ENCODE peak calls at places on chromosomes 13 and 19, in nine cellular contexts. S is psoas muscle, Q is mucosa of descending colon, B is thoracic aorta, L is uterus, W is heart right ventricle, I is bronchial epithelial cell, K is breast epithelium, N is nephron progenitor cell. A is an unnamed sample.

GRCh38 chr13:93304868-93305613 is 78.4 kb downstream of the GPC6 start:
- DNase-seq in S (no peak), Q (no peak), B (no peak), L (no peak), W (no peak), I (no peak), K (no peak), N (no peak), A (no peak)

GRCh38 chr13:20340759-20341161 is 108.6 kb upstream of the GJB6 start:
- DNase-seq in S (peak; percentile 63), Q (no peak), B (no peak), L (no peak), W (no peak), I (peak; percentile 74), K (no peak), N (no peak), A (no peak)

GRCh38 chr19:49520705-49521319 is 7.0 kb upstream of the RCN3 start:
- DNase-seq in S (peak; percentile 40), Q (no peak), B (no peak), L (no peak), W (no peak), I (no peak), K (no peak), N (no peak), A (no peak)

GRCh38 chr19:49473868-49474544 is at the start of gene FLT3LG:
- DNase-seq in S (peak; percentile 80), Q (peak; percentile 85), B (no peak), L (peak; percentile 80), W (peak; percentile 84), I (no peak), K (peak; percentile 79), N (peak; percentile 73), A (peak; percentile 60)

GRCh38 chr19:30406220-30406944 is 34.2 kb downstream of the ZNF536 start:
- DNase-seq in S (no peak), Q (no peak), B (no peak), L (no peak), W (peak; percentile 15), I (no peak), K (no peak), N (peak; percentile 38), A (no peak)

GRCh38 chr13:21884965-21885567 is 214.2 kb downstream of the FGF9 start:
- DNase-seq in S (no peak), Q (no peak), B (no peak), L (no peak), W (no peak), I (no peak), K (no peak), N (no peak), A (no peak)

GRCh38 chr19:3146677-3147100 is 10.9 kb downstream of the GNA15 start:
- DNase-seq in S (no peak), Q (peak; percentile 64), B (no peak), L (no peak), W (no peak), I (no peak), K (no peak), N (peak; percentile 55), A (peak; percentile 51)

GRCh38 chr13:44267966-44268365 is 105.7 kb upstream of the SERP2 start:
- DNase-seq in S (no peak), Q (no peak), B (no peak), L (no peak), W (no peak), I (peak; percentile 95), K (no peak), N (no peak), A (no peak)

GRCh38 chr13:35780613-35781012 is 304.1 kb upstream of the MAB21L1 start:
- DNase-seq in S (no peak), Q (no peak), B (no peak), L (no peak), W (no peak), I (no peak), K (no peak), N (no peak), A (no peak)

GRCh38 chr13:73625562-73626339 is 508.5 kb downstream of the KLF12 start:
- DNase-seq in S (no peak), Q (no peak), B (no peak), L (no peak), W (no peak), I (no peak), K (no peak), N (no peak), A (no peak)

GRCh38 chr13:106367361-106367781 is 168.1 kb downstream of the EFNB2 start:
- DNase-seq in S (no peak), Q (no peak), B (no peak), L (no peak), W (no peak), I (no peak), K (no peak), N (no peak), A (no peak)

GRCh38 chr13:26628706-26629105 is 71.2 kb downstream of the WASF3 start:
- DNase-seq in S (no peak), Q (no peak), B (no peak), L (no peak), W (no peak), I (peak; percentile 28), K (no peak), N (no peak), A (no peak)

DNA sequence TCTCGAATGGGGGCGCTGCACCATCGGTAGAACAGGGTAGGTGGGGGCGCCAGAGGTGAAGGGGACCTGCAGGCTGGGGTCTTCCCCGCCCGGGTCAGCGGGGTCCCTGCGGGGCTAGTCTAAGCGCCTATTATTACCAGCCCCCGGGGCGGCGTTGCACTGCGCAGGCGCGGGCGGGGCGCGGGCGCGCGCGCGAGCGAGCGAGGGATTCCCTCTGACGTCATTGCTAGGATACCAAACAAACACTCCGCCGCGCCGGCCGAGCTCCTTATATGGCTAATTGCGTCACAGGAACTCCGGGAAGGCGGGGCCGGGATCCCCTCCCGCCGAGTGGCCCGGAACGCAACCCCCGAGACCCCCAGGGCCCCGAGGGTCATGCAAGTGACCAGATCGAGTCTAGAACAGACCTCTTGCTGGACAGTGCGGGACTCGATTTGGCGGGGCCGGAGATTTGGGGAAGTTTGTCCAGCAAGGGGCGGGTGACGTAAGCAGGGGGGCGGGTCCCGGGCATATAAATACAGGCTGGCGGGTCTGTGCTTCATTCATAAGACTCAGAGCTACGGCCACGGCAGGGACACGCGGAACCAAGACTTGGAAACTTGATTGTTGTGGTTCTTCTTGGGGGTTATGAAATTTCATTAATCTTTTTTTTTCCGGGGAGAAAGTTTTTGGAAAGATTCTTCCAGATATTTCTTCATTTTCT is at the start of gene FOSB:
- DNase-seq in S (peak; percentile 94), Q (peak; percentile 94), B (peak; percentile 87), L (peak; percentile 96), W (peak; percentile 96), I (peak; percentile 77), K (peak; percentile 97), N (peak; percentile 95), A (peak; percentile 95)
- TF ChIP-seq CTCF in S (no peak), Q (peak; percentile 6), B (no peak), L (no peak), W (no peak), I (no peak), K (no peak), N (no peak), A (no peak)

DNA sequence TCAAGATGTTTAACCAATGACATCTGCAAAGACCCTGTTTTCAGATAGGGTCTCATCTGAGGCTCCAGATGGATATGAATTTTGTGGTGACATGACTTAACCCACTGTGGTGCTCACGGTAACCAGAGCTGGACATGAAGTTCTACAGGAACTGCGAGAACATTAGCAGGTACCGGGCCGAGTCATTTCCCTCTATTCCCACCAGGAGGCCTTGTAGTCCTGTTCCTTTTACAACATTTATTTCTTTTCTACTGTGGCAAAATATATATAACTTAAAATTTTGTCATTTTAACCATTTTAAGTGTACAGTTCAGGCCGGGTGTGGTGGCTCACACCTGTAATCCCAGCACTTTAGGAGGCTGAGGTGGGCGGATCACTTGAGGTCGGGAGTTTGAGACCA is 7.6 kb upstream of the TSPAN16 start:
- DNase-seq in S (no peak), Q (no peak), B (no peak), L (no peak), W (no peak), I (peak; percentile 16), K (no peak), N (no peak), A (no peak)
- TF ChIP-seq CTCF in S (peak; percentile 27), Q (no peak), B (peak; percentile 37), L (no peak), W (peak; percentile 40), I (peak; percentile 56), K (no peak), N (peak; percentile 21), A (peak; percentile 40)

DNA sequence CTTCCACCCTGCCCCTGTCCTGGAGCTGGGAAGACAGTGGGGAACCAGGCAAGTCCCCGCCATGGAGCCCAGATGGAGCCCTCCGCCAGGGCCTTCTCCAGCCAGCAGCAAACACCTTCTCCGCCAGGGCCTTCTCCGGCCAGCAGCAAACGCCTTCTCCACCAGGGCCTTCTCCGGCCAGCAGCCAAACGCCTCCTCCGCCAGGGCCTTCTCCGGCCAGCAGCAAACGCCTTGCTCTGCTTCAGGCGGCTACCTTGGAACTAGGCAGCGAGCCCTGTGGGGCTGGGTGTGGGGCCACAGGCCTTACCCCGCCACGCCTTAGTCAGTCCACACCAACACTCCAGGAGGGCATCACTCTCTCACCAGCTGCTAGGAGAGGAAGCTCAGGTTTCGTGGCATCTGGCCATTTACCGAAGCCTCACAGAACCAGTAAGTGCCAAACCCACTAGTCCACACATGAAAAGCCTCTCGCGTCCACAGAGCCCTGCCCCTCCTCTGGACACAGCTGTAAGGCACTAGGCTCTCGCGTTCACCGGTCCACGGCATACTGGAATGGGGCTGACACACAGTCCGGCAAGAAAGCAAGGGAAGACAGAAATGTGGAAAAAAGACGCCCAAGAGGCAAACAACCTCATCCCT is 41.0 kb downstream of the MLLT1 start:
- DNase-seq in S (peak; percentile 74), Q (peak; percentile 28), B (no peak), L (peak; percentile 70), W (peak; percentile 53), I (peak; percentile 39), K (no peak), N (no peak), A (no peak)
- TF ChIP-seq CTCF in S (no peak), Q (no peak), B (no peak), L (peak; percentile 29), W (no peak), I (no peak), K (no peak), N (no peak), A (no peak)

GRCh38 chr13:90461398-90461797 is 886.1 kb upstream of the MIR17HG start:
- DNase-seq in S (no peak), Q (no peak), B (no peak), L (no peak), W (no peak), I (no peak), K (no peak), N (no peak), A (no peak)

GRCh38 chr13:90454002-90454636 is 893.4 kb upstream of the MIR17HG start:
- DNase-seq in S (no peak), Q (no peak), B (no peak), L (no peak), W (no peak), I (peak; percentile 51), K (no peak), N (no peak), A (no peak)

GRCh38 chr13:90453342-90453741 is 894.1 kb upstream of the MIR17HG start:
- DNase-seq in S (no peak), Q (no peak), B (no peak), L (no peak), W (no peak), I (no peak), K (no peak), N (no peak), A (no peak)

GRCh38 chr13:90455861-90456260 is 891.6 kb upstream of the MIR17HG start:
- DNase-seq in S (no peak), Q (no peak), B (no peak), L (no peak), W (no peak), I (no peak), K (no peak), N (no peak), A (no peak)
- TF ChIP-seq CTCF in S (no peak), Q (no peak), B (no peak), L (no peak), W (no peak), I (no peak), K (no peak), N (no peak), A (no peak)

A was measured in mesothelial cell of epicardium.